ENCODE peak calls at places on chromosomes 7 and 10, in ten cellular contexts. B is astrocyte of the cerebellum, N is spleen, L is fibroblast of mammary gland, K is lower lobe of right lung, A is kidney epithelial cell, D is right cardiac atrium, I is AG10803, R is astrocyte of the spinal cord, T is colonic mucosa. W is an unnamed sample.

GRCh38 chr7:7808156-7808555 is 89.7 kb upstream of the RPA3 start:
- DNase-seq in I (peak), K (no peak), N (no peak), D (no peak), T (no peak), B (peak), L (peak), R (peak), A (no peak), W (peak)

GRCh38 chr10:71073451-71074175 is 138.8 kb upstream of the UNC5B start:
- DNase-seq in T (no peak), L (no peak), D (no peak), N (peak), A (no peak), I (no peak), B (no peak), K (no peak), R (no peak), W (no peak)

GRCh38 chr7:75691793-75692543 is 46.8 kb downstream of the HIP1 start:
- DNase-seq in I (no peak), K (no peak), L (no peak), T (no peak), D (no peak), N (peak), R (no peak), A (no peak), B (no peak), W (no peak)

GRCh38 chr7:138398857-138399256 is 61.2 kb upstream of the TRIM24 start:
- DNase-seq in R (no peak), L (no peak), I (no peak), T (no peak), A (no peak), D (no peak), B (no peak), K (no peak), N (no peak), W (no peak)

GRCh38 chr7:135355377-135356048 is 121.9 kb downstream of the STRA8 start:
- DNase-seq in L (peak), K (no peak), B (no peak), D (no peak), A (no peak), R (no peak), I (no peak), T (no peak), N (no peak), W (no peak)

GRCh38 chr10:118343115-118343514 is 991 bp upstream of the FAM204A start:
- DNase-seq in K (no peak), B (no peak), D (no peak), L (peak), I (peak), N (no peak), R (peak), T (no peak), A (no peak), W (peak)

GRCh38 chr10:84261236-84261635 is 16.4 kb downstream of the RGR start:
- DNase-seq in K (no peak), B (no peak), I (no peak), A (no peak), N (no peak), L (no peak), R (no peak), D (no peak), T (peak), W (no peak)

GRCh38 chr10:118850418-118851061 is 95.8 kb upstream of the CACUL1 start:
- DNase-seq in A (no peak), R (peak), D (peak), T (peak), K (peak), B (peak), I (peak), N (peak), L (peak), W (peak)

GRCh38 chr10:99834410-99834809 is 52.0 kb downstream of the ABCC2 start:
- DNase-seq in I (peak), L (peak), N (no peak), R (peak), D (no peak), K (no peak), T (no peak), A (peak), B (no peak), W (peak)

GRCh38 chr7:48171190-48171589 is at the start of gene ABCA13:
- DNase-seq in I (peak), K (no peak), N (no peak), D (no peak), L (peak), R (peak), B (no peak), T (no peak), A (no peak), W (peak)

GRCh38 chr10:52004342-52004949 is 305.1 kb upstream of the CSTF2T start:
- DNase-seq in K (no peak), T (no peak), R (peak), L (peak), I (peak), D (no peak), B (peak), A (no peak), N (no peak), W (peak)

GRCh38 chr7:45031829-45032228 is 31.8 kb downstream of the CCM2 start:
- DNase-seq in B (no peak), L (no peak), A (no peak), I (no peak), D (no peak), T (no peak), R (no peak), N (no peak), K (no peak), W (no peak)

GRCh38 chr7:128742206-128742605 is 3.0 kb downstream of the CALU start:
- DNase-seq in A (no peak), D (no peak), K (no peak), B (no peak), N (no peak), I (peak), R (peak), L (peak), T (no peak), W (peak)

GRCh38 chr7:12643001-12643400 is 44.4 kb upstream of the ARL4A start:
- DNase-seq in T (no peak), N (no peak), K (no peak), D (no peak), L (no peak), A (no peak), R (peak), B (no peak), I (peak), W (peak)

GRCh38 chr10:61136151-61136550 is 192.2 kb upstream of the RHOBTB1 start:
- DNase-seq in A (peak), L (no peak), T (no peak), K (no peak), I (peak), R (no peak), D (no peak), B (no peak), N (no peak), W (no peak)

GRCh38 chr10:101030492-101031127 is 319 bp downstream of the PDZD7 start:
- DNase-seq in A (no peak), T (no peak), L (no peak), R (no peak), K (no peak), D (no peak), N (no peak), B (no peak), I (no peak), W (no peak)

GRCh38 chr7:371779-372545 is 82.0 kb downstream of the FOXL3 start:
- DNase-seq in D (peak), I (no peak), B (no peak), R (no peak), N (peak), L (no peak), A (no peak), K (no peak), T (no peak), W (no peak)

GRCh38 chr10:75294518-75294865 is 58.7 kb upstream of the COMTD1 start:
- DNase-seq in L (no peak), B (no peak), K (peak), D (peak), N (peak), I (no peak), T (no peak), R (no peak), A (no peak), W (peak)

GRCh38 chr10:9254353-9254752 is 1199.9 kb downstream of the GATA3 start:
- DNase-seq in R (peak), N (no peak), B (peak), A (no peak), T (no peak), I (peak), K (no peak), D (no peak), L (peak), W (peak)

GRCh38 chr10:6478722-6479121 is 101.4 kb downstream of the PRKCQ start:
- DNase-seq in R (no peak), I (no peak), N (no peak), A (no peak), D (no peak), K (no peak), L (no peak), T (no peak), B (no peak), W (no peak)

GRCh38 chr10:124388476-124388822 is 30.3 kb downstream of the OAT start:
- DNase-seq in K (no peak), N (no peak), T (no peak), I (no peak), A (no peak), D (no peak), L (no peak), B (no peak), R (no peak), W (no peak)

GRCh38 chr10:49597426-49598163 is 12.5 kb upstream of the SLC18A3 start:
- DNase-seq in R (no peak), I (no peak), T (no peak), D (no peak), B (no peak), N (no peak), K (no peak), L (no peak), A (no peak), W (no peak)

GRCh38 chr10:76882245-76882644 is 755.4 kb downstream of the KCNMA1 start:
- DNase-seq in L (no peak), N (no peak), A (no peak), I (no peak), D (peak), R (no peak), T (no peak), B (no peak), K (peak), W (no peak)

GRCh38 chr7:133858311-133858710 is 268.8 kb upstream of the LRGUK start:
- DNase-seq in K (no peak), D (no peak), T (no peak), L (no peak), A (no peak), B (no peak), R (no peak), N (no peak), I (no peak), W (no peak)

GRCh38 chr7:113824117-113824823 is 94.5 kb downstream of the PPP1R3A start:
- DNase-seq in D (no peak), B (no peak), K (no peak), R (peak), L (no peak), N (no peak), I (no peak), T (no peak), A (no peak), W (no peak)

DNA sequence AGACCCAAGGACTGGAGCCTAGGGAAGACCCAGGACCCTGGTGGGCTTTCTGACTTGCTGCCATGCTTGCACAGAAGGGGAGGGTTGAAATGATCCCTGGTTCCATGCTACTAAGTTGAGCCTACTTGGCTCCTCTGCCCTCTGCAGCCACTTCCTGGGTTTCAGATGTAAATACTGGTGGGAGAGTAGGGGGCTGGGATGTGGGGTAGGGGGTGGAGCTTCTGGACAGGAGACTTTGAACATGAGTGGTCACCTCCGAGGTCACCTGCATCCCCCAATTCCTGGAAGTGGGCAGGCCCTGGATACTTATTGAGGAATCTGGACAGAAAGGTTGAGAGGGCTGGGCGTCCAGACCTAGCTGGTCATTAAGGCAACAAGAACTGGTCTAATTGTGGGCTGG is 2.9 kb upstream of the ZMIZ1 start:
- DNase-seq in R (no peak), I (no peak), A (no peak), N (peak), D (no peak), B (no peak), L (no peak), T (no peak), K (peak), W (no peak)
- H3K4me3 ChIP-seq in R (no peak), I (no peak), A (no peak), N (no peak), D (no peak), B (no peak), L (no peak), T (no peak), K (no peak), W (no peak)

GRCh38 chr7:131548371-131548770 is 8.1 kb downstream of the PODXL start:
- DNase-seq in T (no peak), A (no peak), B (no peak), I (no peak), K (no peak), R (no peak), L (no peak), N (peak), D (no peak), W (no peak)
- H3K4me3 ChIP-seq in T (no peak), A (no peak), B (no peak), I (no peak), K (no peak), R (no peak), L (no peak), N (no peak), D (no peak), W (no peak)

GRCh38 chr7:137342340-137342739 is 1.2 kb downstream of the PTN start:
- DNase-seq in N (no peak), R (peak), B (no peak), K (no peak), A (no peak), T (no peak), I (no peak), L (no peak), D (no peak), W (peak)
- H3K4me3 ChIP-seq in N (no peak), R (peak), B (peak), K (no peak), A (no peak), T (no peak), I (peak), L (no peak), D (peak), W (peak)

GRCh38 chr10:10798543-10799192 is 219.0 kb upstream of the CELF2 start:
- DNase-seq in R (no peak), A (no peak), N (no peak), B (no peak), D (peak), I (no peak), L (no peak), T (no peak), K (no peak), W (peak)
- H3K4me3 ChIP-seq in R (no peak), A (no peak), N (no peak), B (no peak), D (peak), I (peak), L (no peak), T (no peak), K (peak), W (peak)

GRCh38 chr10:74164641-74165529 is 13.9 kb downstream of the ADK start:
- DNase-seq in R (peak), D (no peak), I (no peak), B (no peak), K (no peak), N (no peak), A (no peak), L (no peak), T (no peak), W (no peak)
- H3K4me3 ChIP-seq in R (no peak), D (no peak), I (no peak), B (no peak), K (no peak), N (no peak), A (no peak), L (no peak), T (no peak), W (no peak)

DNA sequence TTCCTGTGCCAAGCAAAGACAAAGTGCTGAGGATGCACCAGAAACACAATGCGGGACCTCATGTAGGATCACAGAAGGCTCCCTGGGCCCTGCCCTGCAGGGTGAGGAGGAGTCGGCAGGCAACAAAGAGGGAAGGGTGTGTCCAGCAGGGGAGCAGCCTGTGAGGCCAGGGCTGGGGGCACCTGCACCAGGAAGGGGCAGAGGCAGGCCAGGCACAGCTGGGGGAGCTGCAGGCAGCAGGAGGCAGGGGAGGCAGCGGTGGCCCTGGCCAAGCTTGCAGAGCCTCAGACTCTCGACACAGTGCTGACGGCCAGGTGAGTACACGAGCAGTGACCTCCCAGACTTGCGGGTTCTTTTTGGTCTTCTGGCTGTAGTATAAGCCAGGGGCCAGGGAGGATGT is 123.3 kb downstream of the SLIT1 start:
- DNase-seq in L (no peak), D (no peak), A (no peak), K (no peak), T (no peak), I (no peak), B (no peak), R (no peak), N (peak), W (no peak)
- H3K4me3 ChIP-seq in L (no peak), D (no peak), A (no peak), K (no peak), T (no peak), I (no peak), B (no peak), R (no peak), N (no peak), W (no peak)

W was measured in fibroblast of the aortic adventitia.